ENCODE peak calls at places on chromosome 9, in eight cellular contexts. L, H, M, T, X, P, U and D are unnamed samples.

GRCh38 chr9:89022071-89022721 is 30.9 kb downstream of the S1PR3 start:
- DNase-seq in X (no peak), M (peak), T (no peak), L (no peak), U (no peak), P (no peak), H (peak), D (no peak)

GRCh38 chr9:105053209-105053652 is 125.3 kb upstream of the ABCA1 start:
- DNase-seq in M (no peak), L (no peak), P (peak), U (no peak), X (no peak), T (no peak), H (no peak), D (no peak)

GRCh38 chr9:124015661-124016131 is 4.1 kb downstream of the LHX2 start:
- DNase-seq in T (no peak), H (no peak), L (no peak), U (no peak), X (no peak), M (no peak), P (no peak), D (peak)

GRCh38 chr9:3467593-3468219 is 58.1 kb downstream of the RFX3 start:
- DNase-seq in U (no peak), M (peak), L (peak), P (peak), X (no peak), T (peak), H (no peak), D (no peak)

GRCh38 chr9:114361542-114361941 is 26.2 kb downstream of the AKNA start:
- DNase-seq in H (no peak), T (no peak), U (no peak), P (no peak), X (no peak), L (no peak), M (no peak), D (no peak)

GRCh38 chr9:97666907-97667686 is 30.0 kb downstream of the XPA start:
- DNase-seq in L (no peak), X (no peak), T (no peak), P (peak), M (no peak), H (no peak), U (no peak), D (no peak)

GRCh38 chr9:117763314-117763713 is 59.1 kb downstream of the TLR4 start:
- DNase-seq in H (no peak), T (no peak), U (no peak), M (no peak), L (no peak), X (no peak), P (no peak), D (no peak)

GRCh38 chr9:125829743-125830142 is 82.6 kb downstream of the PBX3 start:
- DNase-seq in L (peak), M (peak), X (no peak), T (no peak), H (no peak), P (peak), U (no peak), D (peak)

GRCh38 chr9:104795857-104796256 is 31.9 kb downstream of the NIPSNAP3B start:
- DNase-seq in X (no peak), T (no peak), H (no peak), M (no peak), P (no peak), L (no peak), U (no peak), D (no peak)

GRCh38 chr9:109585841-109586240 is 87.7 kb upstream of the PTPN3 start:
- DNase-seq in H (no peak), T (no peak), M (no peak), L (no peak), U (no peak), X (no peak), P (no peak), D (no peak)

GRCh38 chr9:110189001-110189400 is 19.0 kb downstream of the C9orf152 start:
- DNase-seq in X (no peak), U (no peak), L (no peak), M (peak), P (peak), T (no peak), H (peak), D (peak)

GRCh38 chr9:73157811-73158210 is 6.1 kb downstream of the ANXA1 start:
- DNase-seq in H (no peak), L (no peak), X (no peak), U (no peak), P (no peak), T (no peak), M (no peak), D (no peak)

GRCh38 chr9:126669108-126669507 is 55.4 kb downstream of the LMX1B start:
- DNase-seq in M (no peak), P (no peak), L (no peak), X (no peak), T (no peak), H (no peak), U (no peak), D (no peak)

GRCh38 chr9:97714435-97714834 is 17.3 kb upstream of the XPA start:
- DNase-seq in T (no peak), L (no peak), U (no peak), H (no peak), X (no peak), M (no peak), P (peak), D (no peak)

GRCh38 chr9:77981332-77981731 is 50.3 kb downstream of the GNAQ start:
- DNase-seq in H (no peak), U (no peak), L (peak), P (peak), T (no peak), M (peak), X (no peak), D (no peak)

DNA sequence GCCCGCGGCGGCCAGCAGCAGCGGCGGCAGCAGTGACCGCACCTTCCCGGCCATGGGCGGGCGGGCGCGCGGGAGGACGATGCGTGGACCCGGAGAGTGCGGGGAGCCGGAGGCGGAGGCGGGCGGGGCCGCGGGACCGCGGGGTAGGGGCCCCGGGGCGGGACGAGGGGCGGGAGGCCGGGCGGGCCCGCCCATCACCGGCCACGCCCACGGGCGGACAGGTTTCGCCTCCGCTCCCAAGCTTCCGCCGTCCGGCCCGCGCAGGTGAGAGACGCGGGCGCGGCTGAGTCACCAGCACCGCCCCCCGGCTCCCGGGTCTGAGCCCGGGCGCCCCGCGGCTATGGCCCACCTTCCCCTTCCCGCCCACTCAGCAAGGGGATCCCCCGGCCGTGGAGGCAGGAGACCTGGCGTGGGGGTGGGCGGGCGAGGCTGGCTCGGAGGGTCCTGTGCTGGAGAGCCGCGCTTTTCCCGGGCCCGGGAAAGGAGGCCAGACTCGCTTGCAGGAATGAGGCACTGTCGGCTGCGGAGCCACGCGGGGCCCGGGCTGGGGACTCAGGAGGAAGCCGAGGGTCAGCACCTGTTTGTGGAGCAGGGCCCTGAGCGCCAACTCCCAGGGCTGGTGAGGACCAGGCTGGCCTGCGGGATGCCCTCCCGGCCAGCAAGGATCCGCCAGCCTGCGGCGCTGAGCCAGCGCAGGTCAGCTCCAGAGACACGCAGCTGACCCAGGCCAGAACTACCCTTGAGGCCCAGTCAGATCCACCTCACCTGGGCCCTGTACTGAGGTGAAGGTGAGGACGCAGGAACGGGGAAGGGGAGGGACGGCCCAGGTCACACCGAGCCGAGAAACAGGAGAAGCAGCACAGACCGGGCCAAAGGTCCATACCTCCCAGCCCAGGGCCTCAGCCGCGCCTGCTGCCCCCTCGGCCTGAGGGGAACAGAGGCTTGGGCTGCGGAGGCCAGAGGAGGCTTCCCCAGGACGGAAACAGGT is at the start of gene ENTPD2:
- DNase-seq in P (no peak), T (no peak), H (peak), X (no peak), U (no peak), M (peak), L (no peak), D (peak)
- TF ChIP-seq POLR2AphosphoS5 in P (no peak), T (no peak), H (no peak), X (no peak), U (no peak), M (no peak), L (no peak), D (no peak)

DNA sequence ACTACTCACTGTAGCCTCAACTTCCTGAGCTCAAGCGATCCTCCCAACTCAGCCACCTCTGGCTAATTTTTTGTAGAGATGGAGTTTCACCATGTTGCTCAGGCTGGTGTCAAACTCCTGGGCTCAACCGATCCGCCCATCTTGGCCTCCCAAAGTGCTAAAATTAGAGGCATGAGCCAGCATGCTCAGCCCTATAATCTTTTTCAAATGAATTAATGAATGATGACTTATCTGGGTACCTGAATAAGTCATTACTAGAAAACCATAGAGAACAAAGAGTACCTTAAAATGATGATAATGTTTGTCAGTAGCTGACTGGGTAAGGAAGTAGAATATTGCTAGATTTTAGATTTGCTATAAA is 13.8 kb downstream of the FNBP1 start:
- DNase-seq in L (no peak), T (no peak), M (no peak), H (no peak), X (no peak), P (no peak), U (no peak), D (no peak)
- H3K27ac ChIP-seq in L (peak), T (no peak), M (no peak), H (peak), X (no peak), P (no peak), U (no peak), D (no peak)

GRCh38 chr9:136925414-136926153 is 19.0 kb downstream of the FBXW5 start:
- DNase-seq in L (no peak), T (no peak), P (no peak), H (no peak), X (no peak), M (no peak), U (no peak), D (peak)
- TF ChIP-seq POLR2AphosphoS5 in L (no peak), T (no peak), P (no peak), H (no peak), X (no peak), M (no peak), U (no peak), D (no peak)

GRCh38 chr9:106880863-106881262 is 17.9 kb downstream of the ZNF462 start:
- DNase-seq in T (no peak), P (no peak), U (no peak), L (no peak), M (no peak), X (no peak), H (peak), D (no peak)
- H3K27ac ChIP-seq in T (no peak), P (no peak), U (peak), L (peak), M (peak), X (peak), H (peak), D (peak)

GRCh38 chr9:132163457-132163875 is 1.6 kb downstream of the NTNG2 start:
- DNase-seq in M (no peak), L (peak), T (no peak), P (peak), X (no peak), H (no peak), U (no peak), D (peak)

GRCh38 chr9:132163876-132164603 is 2.2 kb downstream of the NTNG2 start:
- DNase-seq in H (no peak), P (no peak), M (no peak), L (no peak), T (no peak), X (no peak), U (no peak), D (no peak)

GRCh38 chr9:132161743-132162187 is at the start of gene NTNG2:
- DNase-seq in X (no peak), M (no peak), H (no peak), T (no peak), U (no peak), P (no peak), L (no peak), D (peak)

GRCh38 chr9:132160802-132161742 is 786 bp upstream of the NTNG2 start:
- DNase-seq in T (no peak), P (peak), X (no peak), H (no peak), U (no peak), L (peak), M (peak), D (peak)

GRCh38 chr9:132162764-132163456 is 1.1 kb downstream of the NTNG2 start:
- DNase-seq in X (no peak), M (no peak), T (no peak), L (peak), H (no peak), P (no peak), U (no peak), D (no peak)
- TF ChIP-seq POLR2AphosphoS5 in X (no peak), M (no peak), T (no peak), L (no peak), H (no peak), P (no peak), U (no peak), D (no peak)

DNA sequence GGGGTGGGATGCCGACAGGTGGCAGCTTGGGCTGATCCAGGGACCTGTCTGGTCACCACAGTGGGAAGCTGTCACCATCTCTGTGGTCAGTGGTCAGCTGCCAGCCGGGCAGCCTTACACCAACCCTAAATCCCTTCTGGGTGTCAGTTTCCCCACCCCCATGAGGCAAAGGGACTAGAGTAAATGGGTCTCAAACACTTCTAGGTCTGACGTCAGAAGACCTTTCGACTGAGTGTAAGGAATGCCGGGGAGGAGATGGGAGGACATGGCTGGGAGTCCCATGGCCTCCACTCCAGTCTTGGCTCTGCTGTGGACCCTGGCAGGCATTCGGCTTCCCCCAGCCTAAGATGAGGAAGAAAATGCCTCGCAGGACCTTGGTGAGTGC is 40.3 kb upstream of the SLC25A51 start:
- DNase-seq in U (no peak), P (no peak), X (no peak), T (no peak), M (no peak), H (no peak), L (no peak), D (no peak)
- H3K27ac ChIP-seq in U (no peak), P (no peak), X (peak), T (no peak), M (peak), H (peak), L (peak), D (peak)

GRCh38 chr9:127785023-127785932 is 556 bp upstream of the CDK9 start:
- DNase-seq in P (peak), X (no peak), U (peak), H (peak), T (no peak), L (peak), M (peak), D (peak)
- TF ChIP-seq POLR2AphosphoS5 in P (no peak), X (peak), U (no peak), H (peak), T (no peak), L (peak), M (no peak), D (peak)

DNA sequence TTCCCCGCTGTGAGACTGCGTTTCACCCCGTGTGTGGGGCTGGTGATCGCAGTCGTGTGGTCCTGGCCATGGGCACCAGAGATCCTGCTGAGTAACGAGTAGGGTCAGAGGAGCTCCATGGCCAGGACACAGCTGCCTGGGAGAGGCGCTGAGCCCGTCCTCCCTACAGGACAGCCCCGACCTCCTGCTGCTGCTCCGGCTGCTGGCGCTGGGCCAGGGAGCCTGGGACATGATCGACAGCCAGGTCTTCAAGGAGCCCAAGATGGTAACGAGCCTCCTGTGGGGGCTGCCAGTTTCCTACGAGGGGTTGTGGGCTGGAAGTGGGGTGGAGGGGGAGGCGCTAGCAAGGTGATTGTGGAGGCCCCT is 11.0 kb downstream of the NELFB start:
- DNase-seq in T (no peak), U (peak), H (no peak), M (no peak), X (no peak), P (no peak), L (peak), D (no peak)
- H3K27ac ChIP-seq in T (no peak), U (no peak), H (no peak), M (no peak), X (no peak), P (no peak), L (no peak), D (peak)

GRCh38 chr9:81686614-81687520 is 2.5 kb downstream of the TLE1 start:
- DNase-seq in X (peak), P (peak), T (no peak), U (peak), L (peak), M (peak), H (peak), D (peak)
- TF ChIP-seq POLR2AphosphoS5 in X (peak), P (no peak), T (no peak), U (no peak), L (peak), M (peak), H (peak), D (peak)

GRCh38 chr9:128916745-128917144 is 4.0 kb upstream of the PHYHD1 start:
- DNase-seq in M (no peak), P (no peak), H (no peak), T (no peak), U (no peak), X (no peak), L (no peak), D (no peak)

GRCh38 chr9:128918921-128919320 is 1.9 kb upstream of the PHYHD1 start:
- DNase-seq in U (no peak), L (no peak), M (no peak), T (no peak), H (no peak), X (no peak), P (no peak), D (no peak)

GRCh38 chr9:128919409-128919808 is 1.4 kb upstream of the PHYHD1 start:
- DNase-seq in X (no peak), P (no peak), M (no peak), T (no peak), L (no peak), U (no peak), H (no peak), D (no peak)

GRCh38 chr9:128916204-128916603 is 4.6 kb upstream of the PHYHD1 start:
- DNase-seq in M (no peak), X (no peak), T (no peak), U (no peak), H (peak), P (no peak), L (no peak), D (peak)

GRCh38 chr9:128917151-128917849 is 3.5 kb upstream of the PHYHD1 start:
- DNase-seq in L (no peak), P (no peak), X (no peak), M (peak), U (peak), T (no peak), H (peak), D (peak)
- H3K27ac ChIP-seq in L (peak), P (no peak), X (peak), M (peak), U (peak), T (no peak), H (peak), D (peak)